ENCODE peak calls at places on chromosome 21, in seven cellular contexts. One of them, this sample, is unnamed.

GRCh38 chr21:14581902-14582457 is 35.9 kb upstream of the SAMSN1 start:
- DNase-seq in tibial artery: no peak
- DNase-seq in mucosa of descending colon: no peak
- DNase-seq in ovary: no peak
- DNase-seq in fibroblast of lung: no peak
- DNase-seq in tibial nerve: no peak
- DNase-seq in neural progenitor cell: no peak
- DNase-seq in this sample: no peak

GRCh38 chr21:37711294-37711844 is 204.9 kb downstream of the KCNJ6 start:
- DNase-seq in fibroblast of lung: no peak
- DNase-seq in mucosa of descending colon: no peak
- DNase-seq in neural progenitor cell: no peak
- DNase-seq in tibial nerve: no peak
- DNase-seq in tibial artery: no peak
- DNase-seq in ovary: no peak
- DNase-seq in this sample: no peak

GRCh38 chr21:36461918-36462486 is 17.9 kb downstream of the CLDN14 start:
- DNase-seq in neural progenitor cell: no peak
- DNase-seq in mucosa of descending colon: peak; percentile 64
- DNase-seq in fibroblast of lung: no peak
- DNase-seq in tibial nerve: no peak
- DNase-seq in tibial artery: no peak
- DNase-seq in ovary: no peak
- DNase-seq in this sample: no peak

GRCh38 chr21:26082549-26082948 is 88.0 kb downstream of the APP start:
- DNase-seq in ovary: no peak
- DNase-seq in mucosa of descending colon: no peak
- DNase-seq in tibial artery: no peak
- DNase-seq in fibroblast of lung: no peak
- DNase-seq in tibial nerve: no peak
- DNase-seq in neural progenitor cell: peak; percentile 28
- DNase-seq in this sample: no peak

GRCh38 chr21:32844653-32845443 is 73.3 kb upstream of the PAXBP1 start:
- DNase-seq in neural progenitor cell: peak; percentile 44
- DNase-seq in ovary: no peak
- DNase-seq in tibial artery: no peak
- DNase-seq in tibial nerve: no peak
- DNase-seq in fibroblast of lung: peak; percentile 71
- DNase-seq in mucosa of descending colon: no peak
- DNase-seq in this sample: no peak

GRCh38 chr21:46551636-46552241 is 53.1 kb downstream of the S100B start:
- DNase-seq in mucosa of descending colon: peak; percentile 45
- DNase-seq in ovary: no peak
- DNase-seq in tibial nerve: no peak
- DNase-seq in fibroblast of lung: no peak
- DNase-seq in tibial artery: no peak
- DNase-seq in neural progenitor cell: no peak
- DNase-seq in this sample: peak; percentile 16

GRCh38 chr21:14403681-14404318 is 20.9 kb upstream of the HSPA13 start:
- DNase-seq in ovary: no peak
- DNase-seq in tibial artery: no peak
- DNase-seq in tibial nerve: no peak
- DNase-seq in neural progenitor cell: peak; percentile 21
- DNase-seq in mucosa of descending colon: no peak
- DNase-seq in fibroblast of lung: peak; percentile 23
- DNase-seq in this sample: no peak

GRCh38 chr21:18893411-18893810 is 489.8 kb upstream of the TMPRSS15 start:
- DNase-seq in tibial nerve: no peak
- DNase-seq in ovary: no peak
- DNase-seq in neural progenitor cell: no peak
- DNase-seq in tibial artery: no peak
- DNase-seq in fibroblast of lung: no peak
- DNase-seq in mucosa of descending colon: no peak
- DNase-seq in this sample: no peak

GRCh38 chr21:46388896-46389295 is 64.9 kb downstream of the PCNT start:
- DNase-seq in mucosa of descending colon: no peak
- DNase-seq in tibial nerve: no peak
- DNase-seq in neural progenitor cell: no peak
- DNase-seq in fibroblast of lung: no peak
- DNase-seq in tibial artery: no peak
- DNase-seq in ovary: no peak
- DNase-seq in this sample: no peak

GRCh38 chr21:35940074-35940927 is 120.0 kb downstream of the SETD4 start:
- DNase-seq in neural progenitor cell: peak; percentile 86
- DNase-seq in ovary: peak; percentile 29
- DNase-seq in mucosa of descending colon: no peak
- DNase-seq in tibial artery: peak; percentile 28
- DNase-seq in tibial nerve: peak; percentile 56
- DNase-seq in fibroblast of lung: peak; percentile 73
- DNase-seq in this sample: no peak

GRCh38 chr21:39048064-39048463 is 135.2 kb downstream of the PSMG1 start:
- DNase-seq in mucosa of descending colon: peak; percentile 50
- DNase-seq in fibroblast of lung: peak; percentile 66
- DNase-seq in ovary: no peak
- DNase-seq in tibial artery: no peak
- DNase-seq in tibial nerve: no peak
- DNase-seq in neural progenitor cell: peak; percentile 93
- DNase-seq in this sample: no peak

GRCh38 chr21:34129039-34129891 is 55.9 kb downstream of the MRPS6 start:
- DNase-seq in tibial artery: peak; percentile 69
- DNase-seq in ovary: peak; percentile 51
- DNase-seq in fibroblast of lung: peak; percentile 89
- DNase-seq in mucosa of descending colon: no peak
- DNase-seq in neural progenitor cell: peak; percentile 73
- DNase-seq in tibial nerve: peak; percentile 38
- DNase-seq in this sample: no peak
- H3K4me1 ChIP-seq in tibial artery: peaks cover 4% of the 10 kb centered on the region
- H3K4me1 ChIP-seq in ovary: peaks cover 29% of the 10 kb centered on the region
- H3K4me1 ChIP-seq in fibroblast of lung: peaks cover 21% of the 10 kb centered on the region
- H3K4me1 ChIP-seq in mucosa of descending colon: peaks cover 5% of the 10 kb centered on the region
- H3K4me1 ChIP-seq in neural progenitor cell: peaks cover 55% of the 10 kb centered on the region
- H3K4me1 ChIP-seq in tibial nerve: peaks cover 46% of the 10 kb centered on the region
- H3K4me1 ChIP-seq in this sample: peaks cover 13% of the 10 kb centered on the region

DNA sequence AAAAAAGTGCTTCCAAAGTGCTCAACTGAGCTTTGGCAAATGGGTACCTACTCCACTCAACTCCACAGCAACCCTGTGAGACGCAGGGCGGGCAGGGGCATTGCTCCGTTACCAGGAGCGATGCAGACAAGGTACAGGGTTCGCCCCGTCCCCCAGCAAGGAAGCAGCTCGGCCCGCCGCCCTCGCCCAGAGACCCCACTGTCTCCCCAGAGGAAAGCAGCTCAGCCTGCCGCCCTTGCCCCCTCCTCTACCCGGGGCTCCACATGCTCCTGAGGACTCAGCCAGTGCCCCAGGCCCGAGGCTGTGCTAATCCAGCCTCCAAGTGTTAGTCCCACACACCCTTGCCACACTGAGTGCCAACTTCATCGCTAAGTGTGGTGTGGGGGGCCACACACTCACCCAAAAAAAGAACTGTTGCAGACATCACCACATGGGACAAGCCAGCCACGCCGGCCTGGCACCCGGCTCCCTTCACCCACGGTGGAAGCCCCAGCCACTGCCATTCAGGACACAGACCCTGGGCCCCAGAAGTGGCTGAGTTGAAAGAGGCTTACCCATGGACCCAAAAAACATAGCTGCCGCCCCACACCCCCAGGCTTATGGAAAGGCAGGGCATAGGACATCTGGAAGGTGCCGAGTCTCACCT is 26.3 kb downstream of the WDR4 start:
- DNase-seq in tibial artery: no peak
- DNase-seq in neural progenitor cell: no peak
- DNase-seq in tibial nerve: no peak
- DNase-seq in mucosa of descending colon: no peak
- DNase-seq in fibroblast of lung: no peak
- DNase-seq in ovary: no peak
- DNase-seq in this sample: no peak
- H3K36me3 ChIP-seq in tibial artery: peaks cover 88% of the 10 kb centered on the region
- H3K36me3 ChIP-seq in neural progenitor cell: no peaks in the 10 kb centered on the region
- H3K36me3 ChIP-seq in tibial nerve: peaks cover 36% of the 10 kb centered on the region
- H3K36me3 ChIP-seq in mucosa of descending colon: peaks cover 4% of the 10 kb centered on the region
- H3K36me3 ChIP-seq in fibroblast of lung: peaks cover 50% of the 10 kb centered on the region
- H3K36me3 ChIP-seq in ovary: no peaks in the 10 kb centered on the region
- H3K36me3 ChIP-seq in this sample: no peaks in the 10 kb centered on the region

GRCh38 chr21:31659286-31660133 is at the start of gene SOD1:
- DNase-seq in tibial artery: peak; percentile 94
- DNase-seq in neural progenitor cell: peak; percentile 94
- DNase-seq in tibial nerve: peak; percentile 91
- DNase-seq in mucosa of descending colon: peak; percentile 98
- DNase-seq in fibroblast of lung: peak; percentile 88
- DNase-seq in ovary: peak; percentile 96
- DNase-seq in this sample: peak; percentile 92
- TF ChIP-seq CTCF in tibial artery: peak; percentile 10
- TF ChIP-seq CTCF in neural progenitor cell: no peak
- TF ChIP-seq CTCF in tibial nerve: peak; percentile 40
- TF ChIP-seq CTCF in mucosa of descending colon: no peak
- TF ChIP-seq CTCF in fibroblast of lung: no peak
- TF ChIP-seq CTCF in ovary: peak; percentile 17
- TF ChIP-seq CTCF in this sample: no peak

GRCh38 chr21:41766051-41766882 is 585 bp downstream of the RIPK4 start:
- DNase-seq in fibroblast of lung: no peak
- DNase-seq in tibial artery: no peak
- DNase-seq in tibial nerve: no peak
- DNase-seq in neural progenitor cell: peak; percentile 70
- DNase-seq in mucosa of descending colon: peak; percentile 53
- DNase-seq in ovary: no peak
- DNase-seq in this sample: no peak
- H3K4me1 ChIP-seq in fibroblast of lung: peaks cover 2% of the 10 kb centered on the region
- H3K4me1 ChIP-seq in tibial artery: no peaks in the 10 kb centered on the region
- H3K4me1 ChIP-seq in tibial nerve: peaks cover 18% of the 10 kb centered on the region
- H3K4me1 ChIP-seq in neural progenitor cell: peaks cover 51% of the 10 kb centered on the region
- H3K4me1 ChIP-seq in mucosa of descending colon: peaks cover 13% of the 10 kb centered on the region
- H3K4me1 ChIP-seq in ovary: no peaks in the 10 kb centered on the region
- H3K4me1 ChIP-seq in this sample: peaks cover 11% of the 10 kb centered on the region

GRCh38 chr21:28439852-28440251 is 552.8 kb downstream of the LTN1 start:
- DNase-seq in fibroblast of lung: no peak
- DNase-seq in neural progenitor cell: no peak
- DNase-seq in tibial artery: no peak
- DNase-seq in mucosa of descending colon: no peak
- DNase-seq in ovary: no peak
- DNase-seq in tibial nerve: no peak
- DNase-seq in this sample: no peak
- H3K36me3 ChIP-seq in fibroblast of lung: no peaks in the 10 kb centered on the region
- H3K36me3 ChIP-seq in neural progenitor cell: no peaks in the 10 kb centered on the region
- H3K36me3 ChIP-seq in tibial artery: no peaks in the 10 kb centered on the region
- H3K36me3 ChIP-seq in mucosa of descending colon: no peaks in the 10 kb centered on the region
- H3K36me3 ChIP-seq in ovary: no peaks in the 10 kb centered on the region
- H3K36me3 ChIP-seq in tibial nerve: no peaks in the 10 kb centered on the region
- H3K36me3 ChIP-seq in this sample: no peaks in the 10 kb centered on the region

DNA sequence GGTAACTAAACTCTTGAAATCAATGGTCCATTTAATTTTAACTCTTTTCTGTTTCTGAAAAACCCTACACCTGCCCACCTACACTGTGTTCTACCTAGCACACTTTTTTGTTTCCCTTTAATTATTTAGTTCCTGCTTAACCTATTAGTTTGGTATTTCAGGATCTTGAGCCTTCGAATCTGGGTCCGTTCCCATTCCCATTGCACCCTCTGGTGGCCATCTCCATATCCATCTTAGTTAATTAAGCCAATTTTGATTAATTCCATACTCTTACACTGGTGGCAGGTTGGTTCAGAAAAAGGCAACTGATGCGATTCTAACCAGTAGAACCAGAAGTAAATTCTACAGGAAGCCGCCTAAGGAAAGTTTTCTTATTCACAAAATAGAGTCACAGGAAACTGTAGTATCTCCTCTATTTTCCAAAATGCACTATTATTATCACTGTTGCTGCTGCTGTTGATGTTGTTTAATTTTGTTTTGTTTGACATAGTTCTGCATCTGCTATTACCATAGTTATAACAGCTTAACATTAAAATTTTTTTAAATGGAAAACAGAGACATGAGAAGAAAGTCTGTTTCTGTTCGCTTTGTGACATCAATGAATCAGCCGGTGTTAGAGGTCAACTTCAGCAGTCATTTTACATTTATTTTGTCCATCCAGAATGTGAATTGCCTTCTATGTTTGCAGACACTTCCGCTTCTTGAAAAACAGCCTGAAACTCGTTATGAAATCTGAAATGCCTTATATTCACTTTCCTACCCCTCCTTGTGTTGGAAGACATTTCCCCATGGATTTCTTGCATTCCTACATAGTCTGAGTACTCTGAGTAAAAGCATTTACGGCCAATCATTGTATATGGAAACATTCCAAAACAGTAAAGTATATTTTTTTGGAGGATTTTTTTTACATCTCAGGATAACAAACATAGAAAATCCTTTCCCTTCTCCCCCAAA is 115.5 kb upstream of the NCAM2 start:
- DNase-seq in tibial nerve: peak; percentile 46
- DNase-seq in fibroblast of lung: peak; percentile 2
- DNase-seq in tibial artery: no peak
- DNase-seq in neural progenitor cell: peak; percentile 69
- DNase-seq in ovary: no peak
- DNase-seq in mucosa of descending colon: peak; percentile 19
- DNase-seq in this sample: no peak
- TF ChIP-seq CTCF in tibial nerve: peak; percentile 64
- TF ChIP-seq CTCF in fibroblast of lung: peak; percentile 66
- TF ChIP-seq CTCF in tibial artery: peak; percentile 5
- TF ChIP-seq CTCF in neural progenitor cell: peak; percentile 92
- TF ChIP-seq CTCF in ovary: no peak
- TF ChIP-seq CTCF in mucosa of descending colon: no peak
- TF ChIP-seq CTCF in this sample: peak; percentile 37

DNA sequence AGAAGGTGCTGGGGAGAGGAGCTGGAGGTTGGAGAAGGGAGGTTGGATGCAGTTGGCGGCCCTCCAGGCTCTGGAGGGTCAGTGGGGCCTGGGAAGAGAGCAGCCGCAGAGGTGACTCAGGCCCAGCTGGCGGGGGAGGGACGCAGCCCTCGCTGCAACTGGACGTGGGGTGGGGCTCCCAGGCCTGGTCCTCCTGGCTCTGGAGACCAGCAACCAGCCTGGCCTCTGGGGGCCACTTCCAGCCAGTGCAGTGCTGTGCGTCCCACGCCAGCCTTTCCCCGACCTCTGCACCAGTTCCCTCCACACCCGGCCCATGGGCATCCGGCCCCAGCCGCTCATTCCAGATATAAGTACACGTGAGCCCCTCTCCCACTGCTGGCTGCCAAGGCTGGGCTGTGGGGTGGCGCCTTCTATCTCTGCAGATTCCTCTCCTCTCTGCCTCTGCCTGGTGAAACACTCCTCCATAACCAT is 38.0 kb upstream of the COL18A1 start:
- DNase-seq in ovary: peak; percentile 90
- DNase-seq in tibial artery: peak; percentile 77
- DNase-seq in tibial nerve: no peak
- DNase-seq in mucosa of descending colon: peak; percentile 56
- DNase-seq in fibroblast of lung: peak; percentile 97
- DNase-seq in neural progenitor cell: no peak
- DNase-seq in this sample: peak; percentile 34
- H3K4me1 ChIP-seq in ovary: peaks cover 32% of the 10 kb centered on the region
- H3K4me1 ChIP-seq in tibial artery: no peaks in the 10 kb centered on the region
- H3K4me1 ChIP-seq in tibial nerve: peaks cover 13% of the 10 kb centered on the region
- H3K4me1 ChIP-seq in mucosa of descending colon: no peaks in the 10 kb centered on the region
- H3K4me1 ChIP-seq in fibroblast of lung: peaks cover 35% of the 10 kb centered on the region
- H3K4me1 ChIP-seq in neural progenitor cell: peaks cover 36% of the 10 kb centered on the region
- H3K4me1 ChIP-seq in this sample: peaks cover 4% of the 10 kb centered on the region

GRCh38 chr21:44079446-44079845 is 27.8 kb upstream of the PWP2 start:
- DNase-seq in fibroblast of lung: no peak
- DNase-seq in mucosa of descending colon: no peak
- DNase-seq in tibial artery: no peak
- DNase-seq in ovary: no peak
- DNase-seq in tibial nerve: no peak
- DNase-seq in neural progenitor cell: no peak
- DNase-seq in this sample: no peak
- H3K36me3 ChIP-seq in fibroblast of lung: peaks cover 11% of the 10 kb centered on the region
- H3K36me3 ChIP-seq in mucosa of descending colon: peaks cover 5% of the 10 kb centered on the region
- H3K36me3 ChIP-seq in tibial artery: peaks cover 80% of the 10 kb centered on the region
- H3K36me3 ChIP-seq in ovary: no peaks in the 10 kb centered on the region
- H3K36me3 ChIP-seq in tibial nerve: peaks cover 15% of the 10 kb centered on the region
- H3K36me3 ChIP-seq in neural progenitor cell: no peaks in the 10 kb centered on the region
- H3K36me3 ChIP-seq in this sample: peaks cover 3% of the 10 kb centered on the region